ENCODE peak calls at places on chromosomes 12 and 14, in five cellular contexts. D is left ventricle myocardium inferior; H is CD8-positive, alpha-beta T cell; L is cardiac muscle cell; Q is stomach. Z is an unnamed sample.
A peak's percentile ranks its signal among the peaks of the same experiment; 100 is the strongest.

GRCh38 chr14:28303248-28303647 is 463.3 kb upstream of the FOXG1 start:
- DNase-seq in H (no peak), L (no peak), Q (no peak), D (no peak), Z (no peak)

GRCh38 chr14:51552275-51552674 is 99.4 kb upstream of the FRMD6 start:
- DNase-seq in D (no peak), H (no peak), Q (no peak), L (no peak), Z (no peak)

GRCh38 chr14:20503905-20504304 is 1.4 kb upstream of the RNASE10 start:
- DNase-seq in D (no peak), H (no peak), L (no peak), Q (no peak), Z (no peak)

GRCh38 chr14:102903248-102903888 is 19.1 kb upstream of the AMN start:
- DNase-seq in D (no peak), Q (no peak), L (no peak), H (no peak), Z (no peak)

GRCh38 chr14:38210587-38211257 is 3.0 kb downstream of the SSTR1 start:
- DNase-seq in Q (peak; percentile 68), D (peak; percentile 15), L (peak; percentile 65), H (no peak), Z (no peak)

GRCh38 chr14:42884100-42884499 is 1277.4 kb downstream of the LRFN5 start:
- DNase-seq in D (no peak), L (no peak), Q (no peak), H (no peak), Z (no peak)

GRCh38 chr12:3611853-3612703 is 121.1 kb downstream of the PRMT8 start:
- DNase-seq in D (no peak), Q (no peak), L (no peak), H (no peak), Z (no peak)

GRCh38 chr12:95494888-95495287 is 20.9 kb downstream of the METAP2 start:
- DNase-seq in D (no peak), H (no peak), Q (no peak), L (no peak), Z (no peak)

GRCh38 chr12:115464673-115465060 is 780.7 kb upstream of the TBX3 start:
- DNase-seq in D (no peak), H (no peak), Q (no peak), L (no peak), Z (no peak)

GRCh38 chr12:112852810-112853209 is 54.0 kb upstream of the OAS1 start:
- DNase-seq in Q (no peak), H (no peak), L (no peak), D (no peak), Z (no peak)

GRCh38 chr14:66395300-66395699 is 90.9 kb upstream of the CCDC196 start:
- DNase-seq in D (no peak), L (no peak), H (no peak), Q (no peak), Z (no peak)

GRCh38 chr14:68379510-68380303 is 413.2 kb downstream of the ZFP36L1 start:
- DNase-seq in L (no peak), H (peak; percentile 36), D (no peak), Q (no peak), Z (peak; percentile 52)

GRCh38 chr14:24385524-24385923 is 13.3 kb upstream of the NYNRIN start:
- DNase-seq in H (no peak), Q (no peak), L (no peak), D (no peak), Z (no peak)

GRCh38 chr12:65948320-65949008 is 124.2 kb downstream of the HMGA2 start:
- DNase-seq in D (peak; percentile 57), H (no peak), L (no peak), Q (peak; percentile 50), Z (no peak)

GRCh38 chr14:35766700-35767082 is 42.4 kb downstream of the RALGAPA1 start:
- DNase-seq in Q (no peak), D (no peak), L (no peak), H (no peak), Z (no peak)

GRCh38 chr12:56521590-56522371 is at the start of gene RBMS2:
- DNase-seq in L (peak; percentile 91), Q (peak; percentile 71), H (peak; percentile 26), D (peak; percentile 82), Z (peak; percentile 68)

GRCh38 chr12:116642101-116642500 is 82.9 kb downstream of the MAP1LC3B2 start:
- DNase-seq in H (no peak), Q (no peak), D (no peak), L (no peak), Z (no peak)

GRCh38 chr14:103084021-103084919 is at the start of gene LBHD2:
- DNase-seq in Q (no peak), H (no peak), L (no peak), D (no peak), Z (no peak)

GRCh38 chr12:69024413-69024812 is 91.4 kb upstream of the CPM start:
- DNase-seq in H (no peak), D (no peak), L (no peak), Q (peak; percentile 71), Z (no peak)

GRCh38 chr14:100165376-100165775 is 5.9 kb upstream of the DEGS2 start:
- DNase-seq in H (no peak), D (no peak), Q (peak; percentile 72), L (peak; percentile 24), Z (no peak)

GRCh38 chr14:94040247-94040646 is 14.1 kb downstream of the OTUB2 start:
- DNase-seq in L (no peak), H (no peak), Q (no peak), D (no peak), Z (no peak)

GRCh38 chr12:12398026-12398859 is 41.4 kb downstream of the BORCS5 start:
- DNase-seq in Q (no peak), D (peak; percentile 45), H (no peak), L (no peak), Z (no peak)

GRCh38 chr14:104996483-104996882 is 10.9 kb downstream of the CLBA1 start:
- DNase-seq in H (no peak), Q (no peak), D (no peak), L (no peak), Z (no peak)
- H3K27ac ChIP-seq in H (no peak overlapping the region), Q (no peak overlapping the region), D (no peak overlapping the region), L (no peak overlapping the region), Z (no peak overlapping the region)

DNA sequence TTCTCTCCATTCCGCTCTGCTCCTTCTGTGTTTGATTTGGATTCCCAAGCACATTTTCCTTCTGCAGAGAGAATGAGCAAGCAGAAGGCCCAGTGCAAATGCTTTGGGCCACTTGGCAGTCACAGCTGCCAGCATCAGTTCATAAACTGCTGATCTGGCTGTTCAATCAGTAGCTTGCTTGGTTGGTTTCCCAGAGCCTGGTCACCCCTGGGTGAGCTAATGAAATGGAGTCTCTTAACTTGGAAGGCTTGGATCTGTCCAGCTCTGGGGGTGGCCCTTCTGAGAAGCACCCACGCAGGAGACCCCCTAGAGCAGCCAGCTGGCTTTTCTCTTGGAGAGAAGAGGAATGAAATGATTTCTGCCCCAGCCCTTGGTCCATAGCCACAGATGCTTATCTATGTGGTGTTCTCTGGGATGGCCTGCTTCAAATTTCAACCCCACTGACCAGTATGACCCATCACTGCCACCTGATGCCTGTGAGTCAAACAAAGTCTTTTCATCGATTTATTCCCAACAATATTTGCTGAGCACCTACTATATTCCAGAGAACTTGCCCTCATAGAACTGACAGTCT is 30.3 kb downstream of the FAIM2 start:
- DNase-seq in D (peak; percentile 30), L (no peak), Q (peak; percentile 41), H (no peak), Z (no peak)
- H3K27ac ChIP-seq in D (no peak overlapping the region), L (no peak overlapping the region), Q (no peak overlapping the region), H (no peak overlapping the region), Z (no peak overlapping the region)

GRCh38 chr14:95948608-95949007 is 72.0 kb downstream of the TUNAR start:
- DNase-seq in D (no peak), Q (no peak), H (no peak), L (no peak), Z (no peak)

GRCh38 chr14:95946867-95947266 is 70.2 kb downstream of the TUNAR start:
- DNase-seq in H (no peak), Q (no peak), D (no peak), L (no peak), Z (no peak)

GRCh38 chr14:95941897-95942296 is 65.3 kb downstream of the TUNAR start:
- DNase-seq in Q (no peak), D (no peak), L (no peak), H (no peak), Z (no peak)

DNA sequence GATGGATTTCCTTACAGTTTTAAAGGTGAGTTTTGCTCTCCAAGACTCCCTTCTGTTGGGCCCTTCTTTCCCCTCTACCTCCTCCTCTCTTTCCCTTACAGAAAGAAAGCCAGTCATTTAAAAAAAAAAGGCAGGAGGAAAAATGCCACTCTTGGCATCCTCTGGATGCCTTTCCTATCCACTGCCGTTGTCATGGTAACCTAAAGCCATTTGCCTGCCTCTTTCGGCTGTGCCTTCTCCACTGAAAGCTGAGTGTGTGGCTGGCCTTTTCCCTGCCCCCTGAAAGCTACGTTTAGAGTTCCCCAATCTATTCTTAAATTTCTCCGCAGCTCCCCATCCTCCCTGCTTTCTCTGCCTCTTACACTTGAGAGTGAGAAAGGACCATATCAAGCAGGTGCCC is 67.1 kb downstream of the TUNAR start:
- DNase-seq in H (no peak), D (no peak), Q (no peak), L (no peak), Z (no peak)
- H3K27ac ChIP-seq in H (no peak overlapping the region), D (no peak overlapping the region), Q (no peak overlapping the region), L (no peak overlapping the region), Z (no peak overlapping the region)

GRCh38 chr14:104157303-104157928 is 19.0 kb downstream of the KIF26A start:
- DNase-seq in L (no peak), H (no peak), D (no peak), Q (no peak), Z (no peak)

GRCh38 chr14:104161601-104162367 is 23.4 kb downstream of the KIF26A start:
- DNase-seq in Q (no peak), H (no peak), L (no peak), D (no peak), Z (no peak)

GRCh38 chr14:104162495-104162894 is 24.1 kb downstream of the KIF26A start:
- DNase-seq in Q (no peak), L (no peak), H (no peak), D (no peak), Z (no peak)

GRCh38 chr14:104158827-104159798 is 20.7 kb downstream of the KIF26A start:
- DNase-seq in Q (peak; percentile 64), L (peak; percentile 51), D (peak; percentile 73), H (no peak), Z (no peak)

GRCh38 chr14:104159990-104160389 is 21.6 kb downstream of the KIF26A start:
- DNase-seq in H (no peak), D (no peak), Q (no peak), L (no peak), Z (no peak)
- H3K27ac ChIP-seq in H (no peak overlapping the region), D (no peak overlapping the region), Q (no peak overlapping the region), L (no peak overlapping the region), Z (no peak overlapping the region)